ENCODE peak calls at places on chromosomes 11 and 22, in four cellular contexts. O is SHP77 treated with DMSO at 0.1 percent for 48 hours; R is ELF-1; V is activated CD8-positive, alpha-beta T cell treated with anti-CD3 and anti-CD28 coated beads for 36 hours. Y is an unnamed sample.

GRCh38 chr22:45503816-45504702 is 1.4 kb downstream of the FBLN1 start:
- DNase-seq in O (no peak), R (peak; percentile 86), V (peak; percentile 38), Y (no peak)

GRCh38 chr11:16494918-16495691 is 138.8 kb upstream of the SOX6 start:
- DNase-seq in O (no peak), R (no peak), V (no peak), Y (no peak)

GRCh38 chr22:30574095-30574981 is at the start of gene GAL3ST1:
- DNase-seq in O (no peak), R (no peak), V (no peak), Y (no peak)

GRCh38 chr11:71498091-71498490 is 29.0 kb upstream of the KRTAP5-7 start:
- DNase-seq in O (no peak), R (no peak), V (no peak), Y (no peak)

GRCh38 chr11:66106786-66107599 is 36.9 kb downstream of the PACS1 start:
- DNase-seq in O (no peak), R (peak; percentile 69), V (peak; percentile 80), Y (no peak)

GRCh38 chr11:94134651-94135512 is 6.2 kb downstream of the PANX1 start:
- DNase-seq in O (no peak), R (no peak), V (peak; percentile 72), Y (no peak)

GRCh38 chr22:47289316-47289985 is 527.0 kb downstream of the TBC1D22A start:
- DNase-seq in O (no peak), R (no peak), V (no peak), Y (no peak)

GRCh38 chr11:32311351-32312077 is 123.8 kb downstream of the WT1 start:
- DNase-seq in O (no peak), R (no peak), V (no peak), Y (no peak)

GRCh38 chr11:17898782-17899181 is 114.1 kb downstream of the SERGEF start:
- DNase-seq in O (no peak), R (peak; percentile 36), V (no peak), Y (no peak)

GRCh38 chr11:1619449-1619848 is 2.5 kb downstream of the KRTAP5-4 start:
- DNase-seq in O (no peak), R (no peak), V (peak; percentile 55), Y (no peak)

Y was measured in DMS 273 treated with DMSO at 0.1 percent for 48 hours.